ENCODE peak calls at places on chromosome 9, in four cellular contexts. K is ELF-1, P is NCI-H1417, H is endothelial cell. B is an unnamed sample.
A peak's percentile ranks its signal among the peaks of the same experiment; 100 is the strongest.

GRCh38 chr9:115691686-115692085 is 461.9 kb upstream of the PAPPA start:
- DNase-seq in H (no peak), P (no peak), K (no peak), B (no peak)

GRCh38 chr9:138049779-138050471 is 172.3 kb downstream of the CACNA1B start:
- DNase-seq in P (no peak), K (no peak), H (no peak), B (no peak)

GRCh38 chr9:130835441-130836298 is 616 bp downstream of the ABL1 start:
- DNase-seq in P (peak; percentile 19), K (peak; percentile 79), H (peak; percentile 32), B (no peak)

GRCh38 chr9:16743375-16743774 is 127.1 kb downstream of the BNC2 start:
- DNase-seq in H (no peak), K (no peak), P (no peak), B (no peak)

GRCh38 chr9:95857122-95857521 is 18.4 kb upstream of the ERCC6L2 start:
- DNase-seq in K (peak; percentile 80), P (no peak), H (no peak), B (no peak)

GRCh38 chr9:19999491-20000057 is 210.7 kb upstream of the SLC24A2 start:
- DNase-seq in H (no peak), P (no peak), K (no peak), B (no peak)

GRCh38 chr9:128918921-128919320 is 1.9 kb upstream of the PHYHD1 start:
- DNase-seq in K (no peak), P (no peak), H (no peak), B (no peak)

GRCh38 chr9:124716795-124717194 is 54.3 kb downstream of the NR6A1 start:
- DNase-seq in K (no peak), H (no peak), P (no peak), B (no peak)

GRCh38 chr9:89425024-89425805 is 72.7 kb downstream of the SEMA4D start:
- DNase-seq in H (no peak), K (no peak), P (no peak), B (no peak)

GRCh38 chr9:36961568-36962360 is 72.3 kb downstream of the PAX5 start:
- DNase-seq in K (peak; percentile 63), P (no peak), H (no peak), B (no peak)

GRCh38 chr9:93079371-93079770 is 16.6 kb upstream of the CARD19 start:
- DNase-seq in P (no peak), K (no peak), H (no peak), B (no peak)

GRCh38 chr9:370081-370480 is 155.4 kb downstream of the DOCK8 start:
- DNase-seq in K (no peak), H (no peak), P (no peak), B (no peak)

GRCh38 chr9:127370651-127371648 is 26.0 kb upstream of the SLC2A8 start:
- DNase-seq in H (no peak), K (no peak), P (no peak), B (no peak)

GRCh38 chr9:111794837-111795556 is at the start of gene SHOC1:
- DNase-seq in P (no peak), K (no peak), H (no peak), B (no peak)

GRCh38 chr9:84121991-84122523 is 141.5 kb downstream of the RMI1 start:
- DNase-seq in K (no peak), H (no peak), P (no peak), B (no peak)

GRCh38 chr9:79471577-79472543 is 99.9 kb upstream of the TLE4 start:
- DNase-seq in P (no peak), K (no peak), H (no peak), B (no peak)

GRCh38 chr9:37963936-37964739 is 60.2 kb upstream of the SLC25A51 start:
- DNase-seq in P (peak; percentile 18), K (no peak), H (no peak), B (no peak)

GRCh38 chr9:117783828-117784227 is 79.6 kb downstream of the TLR4 start:
- DNase-seq in K (no peak), P (no peak), H (no peak), B (no peak)

GRCh38 chr9:108166509-108166908 is 676.9 kb upstream of the KLF4 start:
- DNase-seq in P (no peak), K (no peak), H (no peak), B (no peak)

GRCh38 chr9:21174671-21175070 is 8.2 kb upstream of the IFNA21 start:
- DNase-seq in P (no peak), K (no peak), H (no peak), B (no peak)

GRCh38 chr9:131260751-131261452 is 15.4 kb downstream of the FAM78A start:
- DNase-seq in H (no peak), K (no peak), P (no peak), B (no peak)